ENCODE peak calls at places on chromosomes 5 and 9, in ten cellular contexts. One of them, this sample, is unnamed.
A peak's percentile ranks its signal among the peaks of the same experiment; 100 is the strongest.

GRCh38 chr5:80937591-80937990 is 22.6 kb upstream of the RASGRF2 start:
- DNase-seq in CD8-positive, alpha-beta T cell: no peak
- DNase-seq in PC-9: no peak
- DNase-seq in HCT116: no peak
- DNase-seq in H9: no peak
- DNase-seq in H1: no peak
- DNase-seq in breast epithelium: no peak
- DNase-seq in cardiac muscle cell: no peak
- DNase-seq in pancreas: no peak
- DNase-seq in CD4-positive, alpha-beta T cell: no peak
- DNase-seq in this sample: no peak

GRCh38 chr9:33135086-33135958 is 31.8 kb downstream of the B4GALT1 start:
- DNase-seq in pancreas: no peak
- DNase-seq in cardiac muscle cell: no peak
- DNase-seq in H9: no peak
- DNase-seq in CD8-positive, alpha-beta T cell: no peak
- DNase-seq in CD4-positive, alpha-beta T cell: no peak
- DNase-seq in H1: no peak
- DNase-seq in HCT116: no peak
- DNase-seq in PC-9: no peak
- DNase-seq in breast epithelium: no peak
- DNase-seq in this sample: no peak

GRCh38 chr9:75088646-75089368 is 493 bp downstream of the OSTF1 start:
- DNase-seq in PC-9: peak; percentile 64
- DNase-seq in cardiac muscle cell: peak; percentile 67
- DNase-seq in H1: no peak
- DNase-seq in HCT116: no peak
- DNase-seq in breast epithelium: peak; percentile 75
- DNase-seq in CD4-positive, alpha-beta T cell: no peak
- DNase-seq in H9: peak; percentile 39
- DNase-seq in CD8-positive, alpha-beta T cell: peak; percentile 24
- DNase-seq in pancreas: peak; percentile 80
- DNase-seq in this sample: peak; percentile 93

GRCh38 chr5:77180167-77181081 is 30.1 kb upstream of the PDE8B start:
- DNase-seq in HCT116: no peak
- DNase-seq in H1: no peak
- DNase-seq in H9: no peak
- DNase-seq in pancreas: peak; percentile 43
- DNase-seq in PC-9: no peak
- DNase-seq in cardiac muscle cell: peak; percentile 9
- DNase-seq in breast epithelium: no peak
- DNase-seq in CD4-positive, alpha-beta T cell: no peak
- DNase-seq in CD8-positive, alpha-beta T cell: no peak
- DNase-seq in this sample: peak; percentile 85

GRCh38 chr5:71013575-71013974 is 11.6 kb downstream of the NAIP start:
- DNase-seq in CD8-positive, alpha-beta T cell: no peak
- DNase-seq in cardiac muscle cell: no peak
- DNase-seq in H9: peak; percentile 50
- DNase-seq in pancreas: no peak
- DNase-seq in HCT116: no peak
- DNase-seq in H1: peak; percentile 27
- DNase-seq in PC-9: no peak
- DNase-seq in breast epithelium: no peak
- DNase-seq in CD4-positive, alpha-beta T cell: no peak
- DNase-seq in this sample: no peak

GRCh38 chr5:154334406-154335041 is 111.3 kb upstream of the SAP30L start:
- DNase-seq in pancreas: no peak
- DNase-seq in HCT116: no peak
- DNase-seq in H9: no peak
- DNase-seq in CD4-positive, alpha-beta T cell: no peak
- DNase-seq in CD8-positive, alpha-beta T cell: no peak
- DNase-seq in cardiac muscle cell: no peak
- DNase-seq in PC-9: no peak
- DNase-seq in breast epithelium: no peak
- DNase-seq in H1: no peak
- DNase-seq in this sample: no peak

GRCh38 chr9:38036359-38037084 is 32.5 kb downstream of the SHB start:
- DNase-seq in cardiac muscle cell: peak; percentile 77
- DNase-seq in HCT116: no peak
- DNase-seq in PC-9: no peak
- DNase-seq in CD4-positive, alpha-beta T cell: no peak
- DNase-seq in pancreas: no peak
- DNase-seq in H9: no peak
- DNase-seq in breast epithelium: no peak
- DNase-seq in CD8-positive, alpha-beta T cell: no peak
- DNase-seq in H1: no peak
- DNase-seq in this sample: no peak

GRCh38 chr5:144219869-144220268 is 49.2 kb downstream of the KCTD16 start:
- DNase-seq in breast epithelium: no peak
- DNase-seq in pancreas: no peak
- DNase-seq in HCT116: no peak
- DNase-seq in CD4-positive, alpha-beta T cell: no peak
- DNase-seq in PC-9: no peak
- DNase-seq in H9: no peak
- DNase-seq in cardiac muscle cell: no peak
- DNase-seq in CD8-positive, alpha-beta T cell: no peak
- DNase-seq in H1: no peak
- DNase-seq in this sample: no peak

GRCh38 chr9:16521868-16522381 is 348.5 kb downstream of the BNC2 start:
- DNase-seq in H9: no peak
- DNase-seq in CD8-positive, alpha-beta T cell: no peak
- DNase-seq in HCT116: no peak
- DNase-seq in pancreas: no peak
- DNase-seq in breast epithelium: no peak
- DNase-seq in H1: no peak
- DNase-seq in CD4-positive, alpha-beta T cell: no peak
- DNase-seq in PC-9: peak; percentile 40
- DNase-seq in cardiac muscle cell: peak; percentile 88
- DNase-seq in this sample: peak; percentile 33
- H3K27ac ChIP-seq in H9: no peak overlapping the region
- H3K27ac ChIP-seq in CD8-positive, alpha-beta T cell: no peak overlapping the region
- H3K27ac ChIP-seq in HCT116: no peak overlapping the region
- H3K27ac ChIP-seq in pancreas: no peak overlapping the region
- H3K27ac ChIP-seq in breast epithelium: no peak overlapping the region
- H3K27ac ChIP-seq in H1: no peak overlapping the region
- H3K27ac ChIP-seq in CD4-positive, alpha-beta T cell: no peak overlapping the region
- H3K27ac ChIP-seq in PC-9: peak overlapping the region; percentile 35
- H3K27ac ChIP-seq in cardiac muscle cell: no peak overlapping the region
- H3K27ac ChIP-seq in this sample: peak overlapping the region; percentile 18

GRCh38 chr9:96655198-96655851 is at the start of gene PRXL2C:
- DNase-seq in H9: peak; percentile 72
- DNase-seq in breast epithelium: peak; percentile 79
- DNase-seq in CD8-positive, alpha-beta T cell: peak; percentile 82
- DNase-seq in pancreas: peak; percentile 78
- DNase-seq in H1: no peak
- DNase-seq in cardiac muscle cell: peak; percentile 82
- DNase-seq in PC-9: no peak
- DNase-seq in HCT116: no peak
- DNase-seq in CD4-positive, alpha-beta T cell: peak; percentile 74
- DNase-seq in this sample: peak; percentile 99

GRCh38 chr9:96649620-96650323 is 5.3 kb downstream of the PRXL2C start:
- DNase-seq in CD8-positive, alpha-beta T cell: no peak
- DNase-seq in cardiac muscle cell: no peak
- DNase-seq in H9: no peak
- DNase-seq in breast epithelium: no peak
- DNase-seq in HCT116: no peak
- DNase-seq in PC-9: no peak
- DNase-seq in pancreas: no peak
- DNase-seq in CD4-positive, alpha-beta T cell: no peak
- DNase-seq in H1: no peak
- DNase-seq in this sample: no peak

GRCh38 chr9:96651626-96652025 is 3.5 kb downstream of the PRXL2C start:
- DNase-seq in pancreas: no peak
- DNase-seq in CD4-positive, alpha-beta T cell: no peak
- DNase-seq in CD8-positive, alpha-beta T cell: no peak
- DNase-seq in HCT116: no peak
- DNase-seq in H9: no peak
- DNase-seq in breast epithelium: no peak
- DNase-seq in cardiac muscle cell: peak; percentile 48
- DNase-seq in PC-9: no peak
- DNase-seq in H1: no peak
- DNase-seq in this sample: no peak

GRCh38 chr9:96654450-96655197 is 493 bp downstream of the PRXL2C start:
- DNase-seq in H1: no peak
- DNase-seq in PC-9: peak; percentile 50
- DNase-seq in pancreas: peak; percentile 70
- DNase-seq in CD4-positive, alpha-beta T cell: peak; percentile 67
- DNase-seq in H9: peak; percentile 81
- DNase-seq in cardiac muscle cell: peak; percentile 93
- DNase-seq in breast epithelium: peak; percentile 76
- DNase-seq in CD8-positive, alpha-beta T cell: peak; percentile 77
- DNase-seq in HCT116: peak; percentile 54
- DNase-seq in this sample: peak; percentile 96
- TF ChIP-seq CTCF in H1: no peak
- TF ChIP-seq CTCF in PC-9: no peak
- TF ChIP-seq CTCF in pancreas: no peak
- TF ChIP-seq CTCF in CD4-positive, alpha-beta T cell: no peak
- TF ChIP-seq CTCF in H9: no peak
- TF ChIP-seq CTCF in cardiac muscle cell: peak; percentile 5
- TF ChIP-seq CTCF in breast epithelium: no peak
- TF ChIP-seq CTCF in CD8-positive, alpha-beta T cell: no peak
- TF ChIP-seq CTCF in HCT116: no peak
- TF ChIP-seq CTCF in this sample: no peak

GRCh38 chr9:133493845-133494540 is 15.1 kb upstream of the SLC2A6 start:
- DNase-seq in H1: no peak
- DNase-seq in HCT116: no peak
- DNase-seq in PC-9: no peak
- DNase-seq in H9: no peak
- DNase-seq in breast epithelium: no peak
- DNase-seq in pancreas: no peak
- DNase-seq in cardiac muscle cell: no peak
- DNase-seq in CD4-positive, alpha-beta T cell: no peak
- DNase-seq in CD8-positive, alpha-beta T cell: no peak
- DNase-seq in this sample: no peak

GRCh38 chr9:133494636-133495326 is 15.9 kb upstream of the SLC2A6 start:
- DNase-seq in H1: no peak
- DNase-seq in HCT116: no peak
- DNase-seq in pancreas: no peak
- DNase-seq in CD4-positive, alpha-beta T cell: no peak
- DNase-seq in cardiac muscle cell: no peak
- DNase-seq in breast epithelium: no peak
- DNase-seq in PC-9: no peak
- DNase-seq in H9: no peak
- DNase-seq in CD8-positive, alpha-beta T cell: no peak
- DNase-seq in this sample: no peak

GRCh38 chr9:133497443-133497842 is 18.5 kb upstream of the SLC2A6 start:
- DNase-seq in breast epithelium: no peak
- DNase-seq in CD4-positive, alpha-beta T cell: no peak
- DNase-seq in HCT116: no peak
- DNase-seq in H1: no peak
- DNase-seq in pancreas: no peak
- DNase-seq in PC-9: no peak
- DNase-seq in H9: no peak
- DNase-seq in CD8-positive, alpha-beta T cell: no peak
- DNase-seq in cardiac muscle cell: no peak
- DNase-seq in this sample: no peak

GRCh38 chr9:133496901-133497411 is 18.1 kb upstream of the SLC2A6 start:
- DNase-seq in H9: no peak
- DNase-seq in H1: no peak
- DNase-seq in breast epithelium: no peak
- DNase-seq in PC-9: no peak
- DNase-seq in cardiac muscle cell: no peak
- DNase-seq in pancreas: no peak
- DNase-seq in CD4-positive, alpha-beta T cell: no peak
- DNase-seq in HCT116: no peak
- DNase-seq in CD8-positive, alpha-beta T cell: no peak
- DNase-seq in this sample: peak; percentile 68

GRCh38 chr9:133495327-133496293 is 16.7 kb upstream of the SLC2A6 start:
- DNase-seq in cardiac muscle cell: no peak
- DNase-seq in CD8-positive, alpha-beta T cell: no peak
- DNase-seq in H9: no peak
- DNase-seq in pancreas: no peak
- DNase-seq in breast epithelium: no peak
- DNase-seq in PC-9: no peak
- DNase-seq in H1: no peak
- DNase-seq in CD4-positive, alpha-beta T cell: no peak
- DNase-seq in HCT116: no peak
- DNase-seq in this sample: no peak
- H3K27me3 ChIP-seq in cardiac muscle cell: no peaks in the 10 kb centered on the region
- H3K27me3 ChIP-seq in CD8-positive, alpha-beta T cell: no peaks in the 10 kb centered on the region
- H3K27me3 ChIP-seq in H9: no peaks in the 10 kb centered on the region
- H3K27me3 ChIP-seq in pancreas: no peaks in the 10 kb centered on the region
- H3K27me3 ChIP-seq in breast epithelium: peaks cover 3% of the 10 kb centered on the region
- H3K27me3 ChIP-seq in PC-9: peaks cover 83% of the 10 kb centered on the region
- H3K27me3 ChIP-seq in H1: no peaks in the 10 kb centered on the region
- H3K27me3 ChIP-seq in CD4-positive, alpha-beta T cell: no peaks in the 10 kb centered on the region
- H3K27me3 ChIP-seq in HCT116: no peaks in the 10 kb centered on the region
- H3K27me3 ChIP-seq in this sample: no peaks in the 10 kb centered on the region

GRCh38 chr5:82330506-82330905 is 52.4 kb upstream of the RPS23 start:
- DNase-seq in H1: no peak
- DNase-seq in pancreas: no peak
- DNase-seq in cardiac muscle cell: no peak
- DNase-seq in HCT116: no peak
- DNase-seq in PC-9: no peak
- DNase-seq in breast epithelium: no peak
- DNase-seq in H9: no peak
- DNase-seq in CD8-positive, alpha-beta T cell: no peak
- DNase-seq in CD4-positive, alpha-beta T cell: no peak
- DNase-seq in this sample: no peak

GRCh38 chr5:82330921-82331320 is 52.8 kb upstream of the RPS23 start:
- DNase-seq in CD4-positive, alpha-beta T cell: no peak
- DNase-seq in breast epithelium: no peak
- DNase-seq in H9: no peak
- DNase-seq in CD8-positive, alpha-beta T cell: no peak
- DNase-seq in cardiac muscle cell: no peak
- DNase-seq in pancreas: no peak
- DNase-seq in PC-9: no peak
- DNase-seq in HCT116: no peak
- DNase-seq in H1: no peak
- DNase-seq in this sample: no peak

GRCh38 chr5:82329393-82329792 is 51.2 kb upstream of the RPS23 start:
- DNase-seq in H1: no peak
- DNase-seq in H9: no peak
- DNase-seq in breast epithelium: no peak
- DNase-seq in HCT116: no peak
- DNase-seq in pancreas: no peak
- DNase-seq in CD4-positive, alpha-beta T cell: no peak
- DNase-seq in PC-9: no peak
- DNase-seq in cardiac muscle cell: no peak
- DNase-seq in CD8-positive, alpha-beta T cell: no peak
- DNase-seq in this sample: no peak

GRCh38 chr5:82325155-82325554 is 47.0 kb upstream of the RPS23 start:
- DNase-seq in H1: no peak
- DNase-seq in pancreas: no peak
- DNase-seq in HCT116: no peak
- DNase-seq in breast epithelium: no peak
- DNase-seq in H9: no peak
- DNase-seq in CD8-positive, alpha-beta T cell: no peak
- DNase-seq in PC-9: no peak
- DNase-seq in cardiac muscle cell: no peak
- DNase-seq in CD4-positive, alpha-beta T cell: no peak
- DNase-seq in this sample: no peak

DNA sequence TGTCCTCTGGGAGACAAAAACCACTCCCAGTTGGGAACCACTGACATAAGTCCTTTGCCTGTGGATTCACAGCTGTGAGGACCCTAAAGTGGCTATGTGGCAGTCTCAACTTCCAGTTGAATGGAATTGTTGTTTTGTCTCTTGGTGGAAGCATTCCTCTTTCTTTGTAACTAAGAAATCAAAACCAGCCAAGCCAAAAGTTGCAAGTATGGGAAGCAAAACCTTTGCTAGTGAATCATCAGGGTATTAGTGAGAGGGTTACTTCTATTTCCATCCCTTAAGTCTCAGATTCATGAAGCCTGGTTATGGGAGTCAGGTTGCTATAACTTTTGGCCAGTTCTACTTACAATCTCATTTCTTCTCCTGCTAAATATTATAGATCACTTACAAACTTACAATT is 49.8 kb upstream of the RPS23 start:
- DNase-seq in cardiac muscle cell: no peak
- DNase-seq in CD4-positive, alpha-beta T cell: no peak
- DNase-seq in HCT116: no peak
- DNase-seq in H1: no peak
- DNase-seq in CD8-positive, alpha-beta T cell: no peak
- DNase-seq in breast epithelium: no peak
- DNase-seq in PC-9: no peak
- DNase-seq in pancreas: no peak
- DNase-seq in H9: no peak
- DNase-seq in this sample: no peak
- H3K27ac ChIP-seq in cardiac muscle cell: no peak overlapping the region
- H3K27ac ChIP-seq in CD4-positive, alpha-beta T cell: no peak overlapping the region
- H3K27ac ChIP-seq in HCT116: no peak overlapping the region
- H3K27ac ChIP-seq in H1: no peak overlapping the region
- H3K27ac ChIP-seq in CD8-positive, alpha-beta T cell: no peak overlapping the region
- H3K27ac ChIP-seq in breast epithelium: no peak overlapping the region
- H3K27ac ChIP-seq in PC-9: no peak overlapping the region
- H3K27ac ChIP-seq in pancreas: no peak overlapping the region
- H3K27ac ChIP-seq in H9: no peak overlapping the region
- H3K27ac ChIP-seq in this sample: no peak overlapping the region

This sample was measured in upper lobe of left lung.